ENCODE peak calls at places on chromosomes 5 and 9, in seven cellular contexts. C, H, T, Z, O, V and R are unnamed samples.
A peak's percentile ranks its signal among the peaks of the same experiment; 100 is the strongest.

GRCh38 chr5:76641514-76642120 is 18.4 kb upstream of the F2RL2 start:
- DNase-seq in C (peak; percentile 65), H (peak; percentile 77), T (peak; percentile 62), Z (peak; percentile 64), O (peak; percentile 29), V (peak; percentile 92), R (peak; percentile 42)

GRCh38 chr5:16806691-16807433 is 129.2 kb downstream of the MYO10 start:
- DNase-seq in C (no peak), H (no peak), T (no peak), Z (no peak), O (no peak), V (no peak), R (no peak)

GRCh38 chr9:34145165-34145564 is 18.7 kb upstream of the DCAF12 start:
- DNase-seq in C (no peak), H (no peak), T (no peak), Z (no peak), O (no peak), V (no peak), R (no peak)

GRCh38 chr5:162227075-162227474 is 159.5 kb downstream of the GABRG2 start:
- DNase-seq in C (no peak), H (no peak), T (no peak), Z (no peak), O (no peak), V (no peak), R (no peak)

GRCh38 chr5:149166591-149167100 is 25.4 kb downstream of the ABLIM3 start:
- DNase-seq in C (no peak), H (no peak), T (no peak), Z (no peak), O (no peak), V (no peak), R (no peak)

GRCh38 chr5:109611061-109611460 is 78.7 kb upstream of the MAN2A1 start:
- DNase-seq in C (no peak), H (no peak), T (no peak), Z (no peak), O (no peak), V (no peak), R (no peak)

GRCh38 chr5:15959560-15960164 is 219.9 kb downstream of the MARCHF11 start:
- DNase-seq in C (no peak), H (no peak), T (no peak), Z (no peak), O (no peak), V (no peak), R (no peak)

GRCh38 chr9:2666569-2666968 is 45.0 kb downstream of the VLDLR start:
- DNase-seq in C (no peak), H (no peak), T (no peak), Z (no peak), O (no peak), V (no peak), R (no peak)

GRCh38 chr5:159178978-159179377 is 30.4 kb downstream of the RNF145 start:
- DNase-seq in C (no peak), H (no peak), T (no peak), Z (peak; percentile 36), O (no peak), V (no peak), R (no peak)

GRCh38 chr5:15249152-15249551 is 250.8 kb upstream of the FBXL7 start:
- DNase-seq in C (no peak), H (no peak), T (no peak), Z (no peak), O (no peak), V (no peak), R (no peak)

GRCh38 chr9:84851935-84852585 is 182.5 kb downstream of the NTRK2 start:
- DNase-seq in C (no peak), H (no peak), T (peak; percentile 41), Z (peak; percentile 16), O (no peak), V (no peak), R (peak; percentile 36)

GRCh38 chr5:50751064-50751657 is 84.7 kb downstream of the PARP8 start:
- DNase-seq in C (no peak), H (peak; percentile 27), T (no peak), Z (peak; percentile 31), O (no peak), V (peak; percentile 36), R (no peak)

GRCh38 chr5:141686648-141687416 is 4.8 kb upstream of the ARAP3 start:
- DNase-seq in C (no peak), H (no peak), T (no peak), Z (no peak), O (no peak), V (no peak), R (no peak)

GRCh38 chr5:139842321-139842720 is 46.7 kb downstream of the PSD2 start:
- DNase-seq in C (no peak), H (no peak), T (no peak), Z (no peak), O (no peak), V (no peak), R (no peak)

GRCh38 chr5:56698463-56699381 is 116.6 kb upstream of the MAP3K1 start:
- DNase-seq in C (no peak), H (no peak), T (no peak), Z (no peak), O (no peak), V (no peak), R (no peak)

GRCh38 chr9:98887918-98888510 is 55.7 kb upstream of the COL15A1 start:
- DNase-seq in C (no peak), H (no peak), T (no peak), Z (no peak), O (no peak), V (no peak), R (no peak)

GRCh38 chr5:37133939-37134338 is 115.2 kb downstream of the CPLANE1 start:
- DNase-seq in C (no peak), H (no peak), T (no peak), Z (no peak), O (no peak), V (no peak), R (no peak)

GRCh38 chr9:98019098-98019497 is 36.0 kb downstream of the ANP32B start:
- DNase-seq in C (no peak), H (no peak), T (no peak), Z (no peak), O (no peak), V (no peak), R (no peak)

GRCh38 chr9:113966394-113966793 is 90.3 kb downstream of the ZNF618 start:
- DNase-seq in C (no peak), H (peak; percentile 89), T (peak; percentile 31), Z (no peak), O (no peak), V (peak; percentile 91), R (no peak)

GRCh38 chr5:63011158-63011557 is 432.5 kb downstream of the LRRC70 start:
- DNase-seq in C (no peak), H (no peak), T (no peak), Z (no peak), O (no peak), V (no peak), R (no peak)

GRCh38 chr5:39422036-39422606 is 2.7 kb downstream of the DAB2 start:
- DNase-seq in C (no peak), H (no peak), T (no peak), Z (no peak), O (no peak), V (no peak), R (no peak)

GRCh38 chr9:111874500-111874899 is 22.1 kb upstream of the UGCG start:
- DNase-seq in C (no peak), H (no peak), T (no peak), Z (no peak), O (no peak), V (no peak), R (no peak)

GRCh38 chr5:158026248-158027031 is 167.5 kb upstream of the CLINT1 start:
- DNase-seq in C (no peak), H (no peak), T (no peak), Z (no peak), O (no peak), V (no peak), R (no peak)

GRCh38 chr5:100644206-100644605 is 109.0 kb downstream of the FAM174A start:
- DNase-seq in C (no peak), H (no peak), T (no peak), Z (peak; percentile 12), O (no peak), V (peak; percentile 29), R (no peak)

GRCh38 chr9:129421371-129421770 is 199.5 kb downstream of the C9orf50 start:
- DNase-seq in C (no peak), H (no peak), T (no peak), Z (no peak), O (no peak), V (no peak), R (peak; percentile 69)

DNA sequence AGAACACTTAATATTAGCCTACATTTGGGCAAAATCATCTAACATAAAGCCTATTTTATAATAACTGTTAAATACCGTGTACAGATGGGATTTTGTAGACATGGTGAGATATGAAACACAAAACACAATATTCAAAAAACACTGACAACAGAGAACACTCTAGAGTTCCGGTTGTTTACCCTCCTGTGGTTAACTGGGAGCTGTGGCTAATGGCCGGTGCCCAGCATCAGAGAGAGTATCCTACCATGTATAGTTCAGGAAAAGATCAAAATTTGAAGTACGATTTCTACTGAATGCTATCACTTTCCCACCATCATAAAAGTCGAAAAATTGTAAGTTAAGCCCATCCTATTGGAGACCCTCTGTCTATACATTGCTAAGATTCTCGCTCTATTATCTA is 2.4 kb downstream of the CAMK4 start:
- DNase-seq in C (no peak), H (no peak), T (no peak), Z (no peak), O (no peak), V (no peak), R (no peak)
- H3K4me3 ChIP-seq in C (peak overlapping the region; percentile 57), H (no peak overlapping the region), T (no peak overlapping the region), Z (no peak overlapping the region), O (no peak overlapping the region), V (no peak overlapping the region), R (no peak overlapping the region)

GRCh38 chr9:136445799-136446198 is 6.2 kb upstream of the INPP5E start:
- DNase-seq in C (no peak), H (no peak), T (no peak), Z (no peak), O (no peak), V (no peak), R (no peak)
- H3K36me3 ChIP-seq in C (no peaks in the 10 kb centered on the region), H (peaks cover 33% of the 10 kb centered on the region), T (peaks cover 95% of the 10 kb centered on the region), Z (peaks cover 29% of the 10 kb centered on the region), O (no peaks in the 10 kb centered on the region), V (peaks cover 8% of the 10 kb centered on the region), R (no peaks in the 10 kb centered on the region)

GRCh38 chr5:32473072-32473471 is 28.5 kb upstream of the ZFR start:
- DNase-seq in C (no peak), H (no peak), T (no peak), Z (peak; percentile 11), O (no peak), V (no peak), R (no peak)

GRCh38 chr5:32471784-32472183 is 27.2 kb upstream of the ZFR start:
- DNase-seq in C (no peak), H (no peak), T (no peak), Z (no peak), O (no peak), V (peak; percentile 43), R (no peak)

GRCh38 chr5:32475338-32476097 is 31.0 kb upstream of the ZFR start:
- DNase-seq in C (no peak), H (no peak), T (no peak), Z (no peak), O (no peak), V (no peak), R (no peak)

GRCh38 chr5:32476891-32477290 is 32.4 kb upstream of the ZFR start:
- DNase-seq in C (no peak), H (no peak), T (no peak), Z (no peak), O (no peak), V (no peak), R (no peak)

GRCh38 chr5:32474201-32474854 is 29.8 kb upstream of the ZFR start:
- DNase-seq in C (no peak), H (no peak), T (no peak), Z (peak; percentile 7), O (no peak), V (peak; percentile 19), R (no peak)
- TF ChIP-seq CTCF in C (no peak), H (no peak), T (no peak), Z (no peak), O (no peak), V (no peak), R (no peak)

GRCh38 chr5:93603711-93604118 is 20.7 kb downstream of the NR2F1 start:
- DNase-seq in C (no peak), H (no peak), T (no peak), Z (no peak), O (no peak), V (no peak), R (no peak)
- H3K4me3 ChIP-seq in C (peak overlapping the region; percentile 24), H (no peak overlapping the region), T (no peak overlapping the region), Z (peak overlapping the region; percentile 16), O (peak overlapping the region; percentile 19), V (no peak overlapping the region), R (peak overlapping the region; percentile 3)